ENCODE peak calls at places on chromosomes 12 and 14, in eight cellular contexts. Q is pancreas, C is psoas muscle, K is ovary, Y is left ventricle myocardium inferior, X is heart right ventricle, B is HCT116, W is OCI-LY7. I is an unnamed sample. For H3K4me1 and H3K9me3, the result is how much of the 10 kb centered on the place peaks cover.

GRCh38 chr14:33464563-33464962 is 486.3 kb downstream of the EGLN3 start:
- DNase-seq in Q (no peak), C (no peak), K (no peak), Y (no peak), X (no peak), B (no peak), W (no peak), I (no peak)

GRCh38 chr14:50619569-50620141 is 48.5 kb downstream of the SAV1 start:
- DNase-seq in Q (no peak), C (no peak), K (no peak), Y (no peak), X (no peak), B (peak), W (peak), I (no peak)

GRCh38 chr12:70919597-70920035 is 922 bp downstream of the PTPRR start:
- DNase-seq in Q (no peak), C (no peak), K (no peak), Y (no peak), X (no peak), B (no peak), W (no peak), I (no peak)

GRCh38 chr12:121805800-121806555 is 2.2 kb downstream of the SETD1B start:
- DNase-seq in Q (no peak), C (peak), K (no peak), Y (no peak), X (no peak), B (no peak), W (no peak), I (peak)

GRCh38 chr12:1013618-1014489 is 22.8 kb downstream of the ERC1 start:
- DNase-seq in Q (no peak), C (peak), K (no peak), Y (no peak), X (no peak), B (peak), W (no peak), I (no peak)

GRCh38 chr12:106247731-106248176 is at the start of gene CKAP4:
- DNase-seq in Q (peak), C (peak), K (peak), Y (peak), X (peak), B (no peak), W (peak), I (peak)

GRCh38 chr14:100622234-100622633 is 35.0 kb upstream of the BEGAIN start:
- DNase-seq in Q (no peak), C (no peak), K (no peak), Y (no peak), X (no peak), B (no peak), W (no peak), I (no peak)

GRCh38 chr12:15532364-15532977 is 210.2 kb downstream of the PTPRO start:
- DNase-seq in Q (no peak), C (no peak), K (no peak), Y (no peak), X (no peak), B (peak), W (peak), I (no peak)

GRCh38 chr14:100982764-100983163 is 79.2 kb upstream of the RTL1 start:
- DNase-seq in Q (no peak), C (no peak), K (no peak), Y (no peak), X (no peak), B (peak), W (no peak), I (no peak)

GRCh38 chr12:95731519-95731958 is 59.0 kb downstream of the NTN4 start:
- DNase-seq in Q (no peak), C (no peak), K (no peak), Y (no peak), X (no peak), B (no peak), W (peak), I (no peak)

GRCh38 chr14:52922656-52923055 is 28.2 kb downstream of the FERMT2 start:
- DNase-seq in Q (no peak), C (no peak), K (no peak), Y (no peak), X (no peak), B (no peak), W (no peak), I (no peak)

GRCh38 chr12:15428632-15429031 is 106.3 kb downstream of the PTPRO start:
- DNase-seq in Q (no peak), C (no peak), K (no peak), Y (no peak), X (no peak), B (no peak), W (no peak), I (no peak)

GRCh38 chr14:73457935-73458218 is 469 bp downstream of the NUMB start:
- DNase-seq in Q (no peak), C (no peak), K (peak), Y (peak), X (peak), B (no peak), W (no peak), I (peak)

GRCh38 chr12:88298761-88299242 is 156.7 kb downstream of the TMTC3 start:
- DNase-seq in Q (no peak), C (no peak), K (no peak), Y (no peak), X (no peak), B (peak), W (no peak), I (no peak)

GRCh38 chr14:21256539-21257394 is 12.5 kb downstream of the HNRNPC start:
- DNase-seq in Q (no peak), C (no peak), K (no peak), Y (no peak), X (no peak), B (no peak), W (no peak), I (no peak)

GRCh38 chr14:101925152-101925551 is 39.2 kb upstream of the DYNC1H1 start:
- DNase-seq in Q (no peak), C (no peak), K (no peak), Y (no peak), X (no peak), B (no peak), W (no peak), I (peak)

GRCh38 chr14:31275731-31276130 is 68.1 kb upstream of the HECTD1 start:
- DNase-seq in Q (no peak), C (no peak), K (no peak), Y (no peak), X (no peak), B (peak), W (peak), I (no peak)

GRCh38 chr12:122190842-122191668 is 8.1 kb downstream of the LRRC43 start:
- DNase-seq in Q (peak), C (peak), K (no peak), Y (peak), X (peak), B (peak), W (peak), I (peak)

GRCh38 chr12:132558861-132559623 is 51.3 kb downstream of the LRCOL1 start:
- DNase-seq in Q (no peak), C (no peak), K (no peak), Y (no peak), X (no peak), B (no peak), W (peak), I (no peak)

GRCh38 chr14:92516344-92516965 is 2.9 kb downstream of the RIN3 start:
- DNase-seq in Q (no peak), C (no peak), K (no peak), Y (no peak), X (no peak), B (no peak), W (no peak), I (peak)

GRCh38 chr14:92514844-92515509 is 1.4 kb downstream of the RIN3 start:
- DNase-seq in Q (no peak), C (no peak), K (no peak), Y (no peak), X (no peak), B (no peak), W (no peak), I (no peak)

GRCh38 chr14:92517761-92518160 is 4.2 kb downstream of the RIN3 start:
- DNase-seq in Q (no peak), C (no peak), K (no peak), Y (no peak), X (no peak), B (no peak), W (no peak), I (no peak)

GRCh38 chr14:92515510-92516343 is 2.1 kb downstream of the RIN3 start:
- DNase-seq in Q (no peak), C (no peak), K (no peak), Y (no peak), X (no peak), B (no peak), W (no peak), I (no peak)

GRCh38 chr14:92516966-92517350 is 3.4 kb downstream of the RIN3 start:
- DNase-seq in Q (no peak), C (no peak), K (no peak), Y (no peak), X (no peak), B (no peak), W (no peak), I (no peak)
- H3K4me1 ChIP-seq in Q (under half), C (under half), K (under half), Y (half or more), X (under half), B (under half), W (under half), I (under half)

GRCh38 chr14:54690887-54691286 is 124.0 kb downstream of the SAMD4A start:
- DNase-seq in Q (no peak), C (no peak), K (no peak), Y (no peak), X (no peak), B (no peak), W (no peak), I (no peak)
- H3K27ac ChIP-seq in Q (no peak), C (peak), K (peak), Y (peak), X (no peak), B (no peak), W (no peak), I (no peak)

DNA sequence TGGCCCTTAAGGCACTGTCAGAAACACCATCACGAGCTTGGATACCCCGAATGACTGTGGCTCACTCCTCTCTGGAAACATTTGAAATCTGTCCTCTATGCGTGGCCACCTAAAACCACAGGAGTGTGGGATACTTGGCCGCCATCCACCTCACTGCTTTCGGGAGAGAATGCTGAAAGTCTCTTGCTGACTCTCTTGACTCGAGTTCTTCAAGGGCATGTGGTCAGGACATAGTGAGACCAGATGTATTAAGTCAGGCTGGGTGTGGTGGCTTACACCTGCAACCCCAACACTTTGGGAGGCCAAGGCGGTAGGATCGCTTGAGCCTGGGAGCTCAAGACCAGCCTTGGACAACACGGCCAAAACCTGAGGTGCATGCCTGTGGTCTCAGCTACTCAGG is 174.7 kb upstream of the ALG10B start:
- DNase-seq in Q (no peak), C (no peak), K (no peak), Y (no peak), X (no peak), B (no peak), W (no peak), I (no peak)
- H3K9me3 ChIP-seq in Q (under half), C (under half), K (under half), Y (under half), X (under half), B (under half), W (under half), I (under half)

DNA sequence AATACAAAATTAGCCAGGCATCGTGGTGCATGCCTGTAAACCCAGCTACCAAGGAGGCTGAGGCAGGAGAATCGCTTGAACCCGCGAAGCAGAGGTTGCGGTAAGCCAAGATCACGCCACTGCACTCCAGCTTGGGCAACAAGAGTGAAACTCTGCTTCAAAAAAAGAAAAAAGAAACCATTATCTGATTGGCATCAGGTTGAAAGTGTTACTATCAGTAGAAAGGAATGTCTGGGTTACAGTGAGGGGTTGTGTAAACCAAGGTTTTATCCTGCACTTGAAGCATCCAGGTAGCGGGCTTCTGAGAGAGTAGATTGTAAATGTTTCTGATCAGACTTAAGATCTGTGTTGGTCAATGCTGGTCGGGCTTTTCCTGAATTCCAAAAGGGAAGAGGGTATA is 14.1 kb upstream of the OXA1L start:
- DNase-seq in Q (no peak), C (no peak), K (no peak), Y (no peak), X (no peak), B (no peak), W (no peak), I (no peak)
- H3K4me1 ChIP-seq in Q (under half), C (under half), K (under half), Y (under half), X (under half), B (under half), W (under half), I (under half)

DNA sequence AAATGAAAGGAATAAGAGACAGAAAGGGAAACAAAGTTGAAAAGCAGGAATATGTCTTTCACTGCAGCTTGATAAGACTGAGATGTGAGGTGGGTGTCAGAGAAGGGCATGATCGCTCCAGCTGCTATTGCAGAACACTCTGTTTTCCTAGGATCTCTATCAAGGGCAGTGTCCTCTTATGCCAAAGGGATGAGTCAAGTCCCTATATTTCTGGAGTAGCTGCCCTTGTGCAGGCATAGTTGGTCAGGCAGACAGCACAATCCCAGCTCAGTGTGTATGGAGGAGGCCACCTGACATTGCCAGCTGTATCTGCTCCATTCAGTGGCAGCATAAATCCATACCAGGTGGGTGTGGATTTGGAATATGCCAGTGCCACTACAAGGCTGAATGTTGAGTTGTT is 101.6 kb downstream of the DAD1 start:
- DNase-seq in Q (no peak), C (no peak), K (no peak), Y (no peak), X (no peak), B (no peak), W (no peak), I (no peak)
- H3K27ac ChIP-seq in Q (no peak), C (no peak), K (no peak), Y (peak), X (no peak), B (no peak), W (peak), I (no peak)

DNA sequence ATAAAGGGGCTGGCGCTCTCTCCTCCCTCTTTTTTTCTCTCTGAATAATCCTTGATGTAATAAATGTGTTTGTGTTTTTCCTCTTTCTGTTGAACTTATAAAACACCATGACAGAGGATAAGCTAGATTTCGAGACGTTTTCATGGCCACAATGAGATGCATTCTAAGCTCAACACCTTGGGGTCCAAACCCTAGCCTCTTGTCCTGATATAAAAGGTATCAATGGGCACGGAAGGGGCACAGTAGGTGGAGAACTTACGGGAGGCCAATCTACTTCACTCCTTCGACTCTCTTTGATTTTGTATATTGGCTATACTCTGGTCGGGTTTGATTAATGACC is 6.0 kb upstream of the ALX1 start:
- DNase-seq in Q (no peak), C (no peak), K (no peak), Y (no peak), X (no peak), B (no peak), W (no peak), I (no peak)
- H3K9me3 ChIP-seq in Q (under half), C (under half), K (under half), Y (under half), X (under half), B (under half), W (under half), I (under half)

DNA sequence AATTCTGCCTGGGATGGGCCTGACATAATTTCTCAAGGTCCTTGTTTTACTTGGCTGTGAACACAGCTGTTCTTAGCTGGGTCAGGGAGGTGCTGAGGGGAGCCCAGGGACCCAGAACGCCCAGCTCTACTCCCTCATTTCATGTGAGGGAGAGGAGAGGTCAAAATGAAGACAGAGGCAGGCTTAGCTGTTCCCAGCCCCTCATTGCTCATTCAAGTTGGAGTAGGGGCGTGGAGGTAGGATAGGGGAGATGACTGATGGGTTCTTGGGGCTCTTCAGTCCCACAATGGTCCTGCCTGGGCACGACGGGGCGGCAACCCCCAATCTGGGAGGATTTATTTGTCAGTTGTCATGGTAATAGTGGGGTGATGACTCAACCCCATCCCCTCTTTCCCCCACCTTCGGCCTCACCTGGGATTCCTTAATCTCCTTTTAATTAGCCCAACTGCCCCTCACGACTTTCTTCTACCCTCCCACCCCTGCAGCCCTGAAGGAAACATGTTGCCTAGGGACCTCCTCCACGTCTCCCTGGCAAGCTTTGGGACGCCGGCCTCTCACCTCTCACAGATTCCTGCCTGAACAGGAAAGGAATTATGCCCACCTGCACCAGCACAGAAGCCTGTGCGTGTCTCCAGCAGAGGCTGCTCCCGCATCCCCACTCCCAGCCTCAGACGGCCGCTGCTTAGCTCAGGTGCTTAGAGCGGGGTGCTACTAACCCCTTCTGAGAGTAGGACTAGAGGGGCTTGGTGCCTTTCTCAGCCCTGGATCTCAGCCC is 10.2 kb downstream of the SPRYD3 start:
- DNase-seq in Q (no peak), C (peak), K (peak), Y (no peak), X (no peak), B (no peak), W (no peak), I (no peak)
- H3K4me1 ChIP-seq in Q (under half), C (under half), K (under half), Y (half or more), X (half or more), B (under half), W (under half), I (under half)

I was measured in upper lobe of left lung.